ENCODE peak calls at places on chromosomes 16 and 17, in eight cellular contexts. B, W, D, J, V, Q, T and N are unnamed samples.

GRCh38 chr17:13306310-13306962 is 288.6 kb upstream of the ELAC2 start:
- DNase-seq in B (peak), W (no peak), D (no peak), J (peak), V (no peak), Q (no peak), T (peak), N (no peak)

GRCh38 chr17:79800325-79801155 is 3.7 kb upstream of the CBX8 start:
- DNase-seq in B (peak), W (no peak), D (no peak), J (peak), V (peak), Q (peak), T (peak), N (no peak)

GRCh38 chr17:49003557-49004511 is 6.6 kb downstream of the IGF2BP1 start:
- DNase-seq in B (no peak), W (no peak), D (no peak), J (peak), V (no peak), Q (no peak), T (peak), N (no peak)

GRCh38 chr17:43384476-43384862 is 14.3 kb upstream of the ARL4D start:
- DNase-seq in B (no peak), W (no peak), D (no peak), J (no peak), V (no peak), Q (no peak), T (no peak), N (no peak)

GRCh38 chr17:82859431-82860403 is 19.9 kb upstream of the ZNF750 start:
- DNase-seq in B (peak), W (peak), D (peak), J (peak), V (peak), Q (no peak), T (peak), N (peak)

GRCh38 chr17:57097832-57098421 is 12.9 kb downstream of the AKAP1 start:
- DNase-seq in B (no peak), W (no peak), D (no peak), J (peak), V (no peak), Q (peak), T (no peak), N (no peak)

GRCh38 chr17:45413498-45413923 is 19.2 kb downstream of the ARHGAP27 start:
- DNase-seq in B (no peak), W (peak), D (no peak), J (no peak), V (no peak), Q (no peak), T (no peak), N (no peak)

GRCh38 chr16:87416826-87417471 is 24.8 kb downstream of the MAP1LC3B start:
- DNase-seq in B (peak), W (peak), D (no peak), J (peak), V (peak), Q (peak), T (peak), N (no peak)

GRCh38 chr17:16987830-16988601 is 16.1 kb upstream of the TNFRSF13B start:
- DNase-seq in B (peak), W (peak), D (peak), J (peak), V (peak), Q (no peak), T (peak), N (peak)

GRCh38 chr16:70523013-70523620 is at the start of gene COG4:
- DNase-seq in B (peak), W (peak), D (peak), J (peak), V (peak), Q (peak), T (peak), N (peak)

GRCh38 chr16:27703121-27703520 is 153.2 kb downstream of the KATNIP start:
- DNase-seq in B (no peak), W (no peak), D (no peak), J (no peak), V (no peak), Q (no peak), T (peak), N (no peak)

GRCh38 chr16:17372383-17372782 is 98.4 kb downstream of the XYLT1 start:
- DNase-seq in B (no peak), W (no peak), D (no peak), J (no peak), V (no peak), Q (no peak), T (peak), N (no peak)

GRCh38 chr16:57115504-57116182 is 23.3 kb downstream of the CPNE2 start:
- DNase-seq in B (no peak), W (peak), D (no peak), J (peak), V (no peak), Q (peak), T (peak), N (no peak)

GRCh38 chr16:79082955-79083354 is 517.6 kb downstream of the MAF start:
- DNase-seq in B (peak), W (no peak), D (no peak), J (no peak), V (no peak), Q (no peak), T (no peak), N (peak)